ENCODE peak calls at places on chromosomes 5 and 9, in seven cellular contexts. H, V, W, K, B, U and N are unnamed samples.

GRCh38 chr5:59525957-59526356 is 367.6 kb downstream of the PDE4D start:
- DNase-seq in V (no peak), H (no peak), K (peak), W (peak), U (no peak), B (no peak), N (no peak)

GRCh38 chr5:14591548-14591947 is 10.0 kb downstream of the OTULINL start:
- DNase-seq in K (peak), H (peak), U (no peak), B (no peak), V (no peak), W (no peak), N (no peak)

GRCh38 chr5:76270214-76270613 is 132.9 kb upstream of the IQGAP2 start:
- DNase-seq in B (no peak), H (no peak), V (no peak), U (no peak), K (peak), W (peak), N (no peak)

GRCh38 chr5:115601709-115602584 is at the start of gene TICAM2:
- DNase-seq in B (no peak), V (peak), K (peak), H (peak), U (peak), W (peak), N (peak)

GRCh38 chr9:124950050-124950718 is 9.3 kb upstream of the GOLGA1 start:
- DNase-seq in K (no peak), V (no peak), H (no peak), U (no peak), W (no peak), B (no peak), N (no peak)

GRCh38 chr9:23707249-23707648 is 118.8 kb downstream of the ELAVL2 start:
- DNase-seq in H (no peak), V (no peak), B (no peak), W (no peak), U (no peak), K (no peak), N (no peak)

GRCh38 chr9:12426198-12426864 is 266.9 kb upstream of the TYRP1 start:
- DNase-seq in K (no peak), B (no peak), V (peak), H (peak), U (no peak), W (no peak), N (no peak)

GRCh38 chr5:56076486-56076885 is 81.7 kb upstream of the IL6ST start:
- DNase-seq in H (no peak), B (no peak), W (no peak), U (no peak), V (no peak), K (no peak), N (no peak)

GRCh38 chr9:21294904-21295538 is 10.1 kb downstream of the IFNA5 start:
- DNase-seq in V (no peak), W (no peak), B (no peak), K (no peak), U (no peak), H (no peak), N (no peak)

GRCh38 chr5:74032617-74033016 is 406.6 kb downstream of the ARHGEF28 start:
- DNase-seq in B (no peak), U (no peak), K (no peak), V (no peak), H (no peak), W (no peak), N (no peak)

GRCh38 chr9:128707446-128707845 is 5.1 kb downstream of the PKN3 start:
- DNase-seq in H (no peak), W (no peak), B (no peak), U (peak), V (no peak), K (no peak), N (no peak)

GRCh38 chr5:128493657-128494329 is 44.3 kb downstream of the FBN2 start:
- DNase-seq in U (no peak), K (no peak), V (peak), B (no peak), H (no peak), W (no peak), N (no peak)

GRCh38 chr5:131242728-131243255 is 21.1 kb upstream of the CDC42SE2 start:
- DNase-seq in V (no peak), B (no peak), K (peak), W (peak), U (no peak), H (no peak), N (no peak)

GRCh38 chr5:58787982-58788381 is 205.1 kb downstream of the RAB3C start:
- DNase-seq in K (no peak), U (no peak), W (no peak), V (no peak), B (no peak), H (no peak), N (no peak)

GRCh38 chr5:116097301-116097700 is 12.5 kb downstream of the COMMD10 start:
- DNase-seq in H (no peak), K (peak), W (peak), V (no peak), U (no peak), B (no peak), N (no peak)

GRCh38 chr5:2278825-2279224 is 396.1 kb upstream of the IRX4 start:
- DNase-seq in B (no peak), W (no peak), K (no peak), H (no peak), U (no peak), V (no peak), N (no peak)

GRCh38 chr9:130414081-130414731 is 30.6 kb upstream of the ASS1 start:
- DNase-seq in V (no peak), W (no peak), U (peak), B (no peak), K (no peak), H (no peak), N (no peak)

GRCh38 chr5:155883966-155884555 is 442.9 kb upstream of the SGCD start:
- DNase-seq in W (no peak), V (no peak), U (no peak), K (peak), B (no peak), H (peak), N (no peak)

GRCh38 chr5:174386306-174386705 is 338.1 kb upstream of the MSX2 start:
- DNase-seq in K (peak), U (no peak), B (no peak), W (no peak), H (no peak), V (no peak), N (no peak)

GRCh38 chr9:108468364-108468763 is 387.4 kb downstream of the ACTL7B start:
- DNase-seq in K (no peak), V (peak), U (no peak), H (no peak), B (no peak), W (peak), N (no peak)

GRCh38 chr9:32882616-32883015 is 99.3 kb downstream of the TMEM215 start:
- DNase-seq in B (no peak), W (no peak), H (no peak), U (no peak), K (no peak), V (no peak), N (no peak)

GRCh38 chr5:1655496-1656270 is 131.9 kb upstream of the LPCAT1 start:
- DNase-seq in W (no peak), V (no peak), B (no peak), K (no peak), H (no peak), U (no peak), N (no peak)

GRCh38 chr5:142795246-142795645 is 25.1 kb downstream of the ARHGAP26 start:
- DNase-seq in V (no peak), H (no peak), K (no peak), U (no peak), W (no peak), B (no peak), N (no peak)

GRCh38 chr5:154401931-154402330 is 43.9 kb upstream of the SAP30L start:
- DNase-seq in W (no peak), U (no peak), K (no peak), B (no peak), H (no peak), V (no peak), N (no peak)

GRCh38 chr5:93123127-93123526 is 457.9 kb downstream of the NR2F1-AS1 start:
- DNase-seq in B (no peak), H (no peak), V (no peak), K (no peak), W (no peak), U (no peak), N (no peak)

GRCh38 chr5:149580808-149581191 is 498 bp upstream of the ARHGEF37 start:
- DNase-seq in H (no peak), U (no peak), K (no peak), V (no peak), B (no peak), W (no peak), N (no peak)
- H3K27ac ChIP-seq in H (peak), U (peak), K (no peak), V (no peak), B (peak), W (peak), N (peak)

GRCh38 chr9:95772320-95773060 is 103.0 kb upstream of the ERCC6L2 start:
- DNase-seq in W (no peak), B (no peak), K (peak), V (peak), H (peak), U (peak), N (no peak)
- H3K27ac ChIP-seq in W (no peak), B (no peak), K (no peak), V (peak), H (peak), U (peak), N (no peak)

GRCh38 chr9:121289554-121290370 is 21.8 kb downstream of the GSN start:
- DNase-seq in B (no peak), V (no peak), U (peak), W (no peak), K (no peak), H (no peak), N (no peak)

GRCh38 chr9:121292801-121293241 is 24.9 kb downstream of the GSN start:
- DNase-seq in W (no peak), U (no peak), B (no peak), H (no peak), K (no peak), V (no peak), N (peak)

GRCh38 chr9:121294866-121295661 is 27.1 kb downstream of the GSN start:
- DNase-seq in U (no peak), V (no peak), W (no peak), B (no peak), K (no peak), H (no peak), N (no peak)

GRCh38 chr9:121294181-121294743 is 26.3 kb downstream of the GSN start:
- DNase-seq in H (no peak), V (no peak), K (no peak), U (no peak), B (no peak), W (no peak), N (peak)

DNA sequence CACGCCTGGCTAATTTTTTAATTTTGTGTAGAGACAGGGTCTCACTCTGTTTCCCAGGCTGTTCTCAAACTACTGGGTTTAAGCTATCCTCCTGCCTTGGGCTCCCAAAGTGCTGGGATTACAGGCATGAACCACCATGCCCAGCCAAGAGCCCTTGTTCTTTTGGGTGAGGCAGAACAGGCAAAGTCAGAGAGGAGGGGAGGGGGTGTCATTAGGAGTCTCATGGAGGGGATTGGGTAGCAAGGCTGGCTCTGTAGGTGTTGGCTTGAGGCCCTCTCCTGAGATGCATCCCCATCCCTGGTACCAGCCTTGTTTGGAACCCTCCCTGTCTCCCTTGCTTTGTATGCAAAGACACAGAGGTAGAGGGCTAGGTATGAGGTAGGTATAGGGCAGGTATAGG is 24.1 kb downstream of the GSN start:
- DNase-seq in W (no peak), B (no peak), K (no peak), H (no peak), U (no peak), V (no peak), N (no peak)
- H3K27ac ChIP-seq in W (no peak), B (peak), K (no peak), H (no peak), U (peak), V (no peak), N (peak)

DNA sequence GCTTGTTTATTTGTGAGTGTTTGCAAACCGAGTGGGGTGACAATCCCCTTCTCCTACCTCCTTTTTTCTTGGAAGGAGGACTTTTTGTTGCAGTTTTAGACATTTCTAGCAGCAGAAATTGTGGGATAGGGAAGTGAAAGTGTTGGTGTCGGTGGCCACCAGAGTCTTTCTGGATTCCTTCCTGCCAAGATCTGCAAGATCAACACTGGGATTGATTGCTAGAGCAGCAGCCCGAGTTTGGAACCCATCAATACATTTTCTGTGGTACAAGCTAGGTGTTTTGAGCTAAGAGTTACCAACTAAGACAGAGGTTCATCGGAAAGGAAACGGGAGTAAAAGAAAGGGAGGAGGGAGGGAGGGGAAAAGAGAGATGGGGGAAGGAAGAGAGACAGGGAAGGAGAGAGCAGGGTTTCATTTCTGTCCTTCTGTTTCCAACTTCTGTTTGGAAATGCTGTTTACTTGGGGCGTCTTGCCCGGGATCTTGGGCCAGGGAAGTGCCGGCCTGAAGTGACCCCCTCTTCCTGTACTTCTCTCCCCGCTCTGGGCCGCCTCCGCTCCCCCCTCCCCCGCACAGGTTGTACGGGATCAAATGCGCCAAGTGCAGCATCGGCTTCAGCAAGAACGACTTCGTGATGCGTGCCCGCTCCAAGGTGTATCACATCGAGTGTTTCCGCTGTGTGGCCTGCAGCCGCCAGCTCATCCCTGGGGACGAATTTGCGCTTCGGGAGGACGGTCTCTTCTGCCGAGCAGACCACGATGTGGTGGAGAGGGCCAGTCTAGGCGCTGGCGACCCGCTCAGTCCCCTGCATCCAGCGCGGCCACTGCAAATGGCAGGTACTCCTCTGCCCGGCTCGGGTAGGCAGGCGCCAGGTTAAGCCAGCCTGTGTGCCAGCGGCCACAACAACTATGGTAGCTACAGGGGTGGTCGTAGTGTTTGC is 3.9 kb downstream of the ISL1 start:
- DNase-seq in K (no peak), W (no peak), U (no peak), B (no peak), V (peak), H (peak), N (no peak)
- H3K27ac ChIP-seq in K (no peak), W (no peak), U (no peak), B (no peak), V (no peak), H (peak), N (no peak)

DNA sequence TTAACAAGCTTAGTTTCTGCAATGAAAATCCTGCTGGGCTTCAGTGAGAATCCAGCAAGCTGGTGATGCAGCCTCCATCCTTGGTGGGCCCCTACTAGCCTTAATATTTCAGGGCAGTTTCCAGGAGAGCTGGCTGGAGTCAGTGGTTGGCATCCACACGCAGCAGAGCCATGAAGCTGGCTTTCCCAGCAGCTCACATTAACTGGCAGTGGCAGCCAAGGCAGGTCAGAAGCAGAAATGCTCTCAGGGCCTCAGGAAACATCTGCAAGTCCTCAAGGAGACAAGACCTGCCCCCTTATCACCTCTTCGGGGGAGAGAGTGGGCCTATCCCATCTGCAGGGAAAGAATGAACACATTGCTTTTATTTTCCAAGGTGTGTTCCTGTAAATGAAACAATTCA is 20.7 kb upstream of the MEGF9 start:
- DNase-seq in W (no peak), V (no peak), U (no peak), K (no peak), H (no peak), B (no peak), N (no peak)
- H3K27ac ChIP-seq in W (no peak), V (no peak), U (peak), K (no peak), H (peak), B (peak), N (no peak)

GRCh38 chr9:133199648-133200321 is 9.3 kb downstream of the OBP2B start:
- DNase-seq in H (no peak), V (peak), U (no peak), K (no peak), B (no peak), W (no peak), N (no peak)

GRCh38 chr9:133202145-133202513 is 6.9 kb downstream of the OBP2B start:
- DNase-seq in W (no peak), H (no peak), B (no peak), K (no peak), V (no peak), U (no peak), N (no peak)

GRCh38 chr9:133201424-133202144 is 7.5 kb downstream of the OBP2B start:
- DNase-seq in V (no peak), W (no peak), K (no peak), U (no peak), B (no peak), H (no peak), N (no peak)

GRCh38 chr9:133202688-133203453 is 6.2 kb downstream of the OBP2B start:
- DNase-seq in B (no peak), W (no peak), U (no peak), K (no peak), H (no peak), V (no peak), N (no peak)

DNA sequence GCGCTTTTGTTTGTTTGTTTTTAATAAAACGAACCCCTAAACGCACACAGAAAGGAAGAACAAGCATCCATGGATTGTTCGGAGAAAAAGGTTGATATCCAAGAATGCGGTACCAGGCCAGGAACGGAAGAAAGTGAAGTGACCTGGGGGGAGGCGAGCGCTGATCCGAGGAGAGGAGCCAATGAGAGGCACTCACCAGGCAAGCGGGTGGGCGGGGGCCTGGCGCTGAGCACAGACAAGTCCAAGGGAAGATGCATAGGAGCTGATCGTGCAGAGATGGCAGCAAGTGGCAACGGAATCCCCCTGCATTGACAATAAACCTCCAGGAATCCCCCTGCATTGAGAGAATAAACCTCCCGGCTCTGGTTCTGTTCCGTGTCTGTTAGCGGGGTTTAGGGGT is 8.4 kb downstream of the OBP2B start:
- DNase-seq in H (no peak), W (no peak), B (no peak), V (no peak), K (no peak), U (no peak), N (no peak)
- H3K27ac ChIP-seq in H (no peak), W (no peak), B (no peak), V (no peak), K (no peak), U (no peak), N (no peak)

GRCh38 chr5:52839285-52839684 is 51.6 kb downstream of the ITGA1 start:
- DNase-seq in U (no peak), B (no peak), V (no peak), K (no peak), H (no peak), W (no peak), N (no peak)
- H3K27ac ChIP-seq in U (peak), B (no peak), V (no peak), K (no peak), H (no peak), W (no peak), N (no peak)

GRCh38 chr5:150137168-150137957 is 18.3 kb downstream of the PDGFRB start:
- DNase-seq in U (no peak), B (no peak), W (no peak), K (peak), V (peak), H (peak), N (no peak)
- H3K27ac ChIP-seq in U (peak), B (no peak), W (no peak), K (peak), V (no peak), H (peak), N (no peak)

DNA sequence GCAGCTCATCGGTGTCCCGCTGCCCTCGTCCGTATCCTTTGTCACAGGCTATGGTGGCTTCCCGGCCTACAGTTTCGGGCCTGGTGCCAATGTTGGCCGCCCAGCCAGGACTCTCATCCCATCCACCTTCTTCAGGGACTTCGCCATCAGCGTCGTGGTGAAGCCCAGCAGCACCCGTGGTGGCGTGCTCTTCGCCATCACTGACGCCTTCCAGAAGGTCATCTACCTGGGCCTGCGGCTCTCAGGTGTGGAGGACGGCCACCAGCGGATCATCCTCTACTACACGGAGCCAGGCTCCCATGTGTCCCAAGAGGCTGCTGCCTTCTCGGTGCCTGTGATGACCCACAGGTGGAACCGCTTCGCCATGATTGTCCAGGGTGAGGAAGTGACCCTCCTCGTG is 41.9 kb downstream of the COL15A1 start:
- DNase-seq in B (no peak), W (no peak), V (no peak), K (no peak), U (no peak), H (no peak), N (no peak)
- H3K27ac ChIP-seq in B (no peak), W (no peak), V (no peak), K (no peak), U (no peak), H (no peak), N (no peak)